ENCODE peak calls at places on chromosomes 12 and 14, in seven cellular contexts. I is adrenal gland, K is SK-N-SH, G is epithelial cell of esophagus, V is transverse colon, N is astrocyte of the cerebellum, R is AG04450. J is an unnamed sample.

GRCh38 chr12:113136128-113136989 is 798 bp upstream of the RASAL1 start:
- DNase-seq in I (peak), N (no peak), V (peak), G (no peak), R (no peak), K (peak), J (no peak)

GRCh38 chr12:29004066-29004935 is 144.8 kb upstream of the FAR2 start:
- DNase-seq in R (no peak), I (no peak), N (no peak), V (no peak), K (no peak), G (no peak), J (no peak)

GRCh38 chr12:116551952-116552749 is 7.0 kb upstream of the MAP1LC3B2 start:
- DNase-seq in V (no peak), R (no peak), N (no peak), I (no peak), G (peak), K (no peak), J (no peak)

GRCh38 chr12:6416596-6416995 is 28.2 kb upstream of the CD27 start:
- DNase-seq in G (no peak), I (no peak), R (no peak), K (no peak), N (no peak), V (no peak), J (no peak)

GRCh38 chr12:103969391-103969790 is 3.7 kb downstream of the TDG start:
- DNase-seq in N (no peak), R (no peak), V (no peak), K (no peak), G (peak), I (no peak), J (no peak)

GRCh38 chr12:15712160-15712559 is 77.0 kb downstream of the EPS8 start:
- DNase-seq in I (no peak), G (no peak), K (no peak), R (no peak), N (no peak), V (no peak), J (no peak)

GRCh38 chr12:132163041-132163910 is 19.0 kb downstream of the NOC4L start:
- DNase-seq in N (no peak), G (no peak), I (no peak), R (no peak), K (no peak), V (no peak), J (no peak)

GRCh38 chr14:102776761-102777710 is at the start of gene TRAF3:
- DNase-seq in N (peak), R (no peak), K (peak), G (peak), I (peak), V (peak), J (no peak)

GRCh38 chr14:82447586-82447985 is 913.9 kb upstream of the SEL1L start:
- DNase-seq in N (no peak), R (no peak), I (no peak), G (no peak), K (no peak), V (no peak), J (no peak)

GRCh38 chr14:78253986-78254385 is 83.8 kb downstream of the NRXN3 start:
- DNase-seq in N (peak), I (no peak), V (no peak), K (no peak), R (no peak), G (peak), J (no peak)

GRCh38 chr12:1760566-1761382 is 59.6 kb upstream of the LRTM2 start:
- DNase-seq in V (no peak), I (no peak), R (no peak), G (peak), K (no peak), N (no peak), J (no peak)

GRCh38 chr12:41473441-41473840 is 285.3 kb downstream of the PDZRN4 start:
- DNase-seq in K (no peak), N (no peak), G (no peak), V (no peak), R (no peak), I (no peak), J (no peak)

GRCh38 chr14:39015360-39015961 is 87.6 kb downstream of the SEC23A start:
- DNase-seq in R (no peak), K (peak), V (peak), I (peak), N (peak), G (peak), J (peak)

GRCh38 chr14:102779574-102780315 is 2.5 kb downstream of the TRAF3 start:
- DNase-seq in R (no peak), V (no peak), I (no peak), N (no peak), K (no peak), G (peak), J (no peak)

GRCh38 chr12:96465896-96466295 is 23.5 kb upstream of the CFAP54 start:
- DNase-seq in V (no peak), N (no peak), G (no peak), I (no peak), K (no peak), R (no peak), J (no peak)

GRCh38 chr12:101698782-101699347 is 1.4 kb downstream of the CHPT1 start:
- DNase-seq in I (no peak), K (peak), N (no peak), G (no peak), R (no peak), V (no peak), J (no peak)

GRCh38 chr12:64780531-64781373 is 21.5 kb upstream of the GNS start:
- DNase-seq in R (no peak), G (peak), I (peak), N (no peak), K (peak), V (peak), J (no peak)

GRCh38 chr12:5487971-5488955 is 56.4 kb downstream of the NTF3 start:
- DNase-seq in R (peak), K (no peak), G (no peak), N (peak), V (no peak), I (peak), J (no peak)

GRCh38 chr12:71708658-71709057 is 22.8 kb downstream of the TMEM19 start:
- DNase-seq in I (no peak), V (no peak), R (no peak), G (peak), K (no peak), N (no peak), J (no peak)

GRCh38 chr12:111706145-111706544 is 20.3 kb downstream of the ACAD10 start:
- DNase-seq in I (no peak), G (no peak), V (no peak), N (no peak), R (no peak), K (no peak), J (no peak)

GRCh38 chr12:51417826-51418225 is 6.8 kb upstream of the SLC4A8 start:
- DNase-seq in K (no peak), I (no peak), G (no peak), N (no peak), R (no peak), V (no peak), J (no peak)

GRCh38 chr12:51424094-51424661 is 453 bp upstream of the SLC4A8 start:
- DNase-seq in N (no peak), I (no peak), K (no peak), G (no peak), R (no peak), V (no peak), J (no peak)

GRCh38 chr12:51415931-51416330 is 8.7 kb upstream of the SLC4A8 start:
- DNase-seq in K (no peak), I (no peak), V (no peak), G (peak), N (no peak), R (no peak), J (no peak)

GRCh38 chr12:51421266-51421884 is 3.3 kb upstream of the SLC4A8 start:
- DNase-seq in I (peak), R (peak), N (peak), K (peak), G (peak), V (peak), J (peak)

DNA sequence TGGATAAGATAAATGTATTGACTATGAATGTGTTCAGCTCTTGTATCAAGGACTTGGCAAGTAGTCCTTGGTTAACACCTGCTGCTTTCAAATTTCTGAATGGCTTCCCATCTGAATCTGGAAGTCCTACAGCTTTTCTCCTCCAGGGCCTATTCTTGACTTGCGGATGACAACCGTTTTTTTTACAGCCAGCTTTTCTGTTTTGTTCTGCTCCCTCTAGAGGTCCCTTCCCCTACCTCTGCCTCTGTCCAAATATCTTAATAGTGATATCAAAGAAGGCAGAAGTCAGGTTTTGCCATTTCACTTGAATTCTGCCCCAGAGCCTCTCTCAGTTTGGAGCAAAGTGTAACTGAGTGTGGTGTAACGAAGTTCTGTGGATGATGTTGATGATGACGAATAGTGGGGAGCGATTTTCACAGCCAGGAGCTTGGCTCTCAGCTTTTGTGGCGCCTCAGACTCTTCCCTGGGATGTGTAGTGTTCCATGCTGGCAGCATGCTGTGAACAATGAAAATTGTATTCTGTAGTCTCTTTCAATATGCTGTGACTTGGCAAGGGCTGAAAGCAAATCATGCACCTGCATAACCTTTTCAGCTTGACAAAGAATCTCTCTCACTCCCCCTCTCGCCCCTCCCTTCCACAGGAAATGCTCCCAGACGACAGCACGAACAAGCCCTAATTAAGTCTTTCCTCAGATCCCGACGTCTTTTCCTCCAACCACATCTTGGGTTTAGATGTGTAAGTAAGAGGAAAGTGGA is 5.0 kb upstream of the SLC4A8 start:
- DNase-seq in G (peak), I (no peak), K (no peak), V (no peak), R (no peak), N (no peak), J (no peak)
- TF ChIP-seq CTCF in G (peak), I (no peak), K (no peak), V (no peak), R (peak), N (peak), J (no peak)

GRCh38 chr12:105219261-105220018 is 16.5 kb downstream of the APPL2 start:
- DNase-seq in I (no peak), R (no peak), V (no peak), G (no peak), K (no peak), N (no peak), J (no peak)

GRCh38 chr12:105220929-105221290 is 15.1 kb downstream of the APPL2 start:
- DNase-seq in K (no peak), N (no peak), R (no peak), V (no peak), I (no peak), G (peak), J (no peak)

GRCh38 chr12:105221588-105222325 is 14.2 kb downstream of the APPL2 start:
- DNase-seq in I (no peak), N (no peak), R (no peak), V (no peak), G (no peak), K (no peak), J (no peak)

GRCh38 chr12:105220150-105220928 is 15.6 kb downstream of the APPL2 start:
- DNase-seq in K (no peak), R (no peak), V (no peak), N (no peak), I (no peak), G (no peak), J (no peak)

GRCh38 chr12:105218434-105218833 is 17.5 kb downstream of the APPL2 start:
- DNase-seq in R (no peak), G (no peak), N (no peak), K (no peak), I (no peak), V (no peak), J (no peak)
- TF ChIP-seq CTCF in R (no peak), G (no peak), N (no peak), K (no peak), I (no peak), V (no peak), J (no peak)

GRCh38 chr14:22837059-22837749 is 819 bp downstream of the MMP14 start:
- DNase-seq in N (no peak), K (peak), V (peak), I (peak), G (peak), R (no peak), J (no peak)
- TF ChIP-seq CTCF in N (no peak), K (peak), V (no peak), I (no peak), G (no peak), R (peak), J (no peak)

GRCh38 chr12:92146865-92147264 is 1.2 kb upstream of the BTG1 start:
- DNase-seq in G (no peak), K (peak), R (no peak), I (no peak), N (no peak), V (no peak), J (no peak)
- TF ChIP-seq CTCF in G (no peak), K (no peak), R (no peak), I (no peak), N (no peak), V (no peak), J (no peak)

GRCh38 chr14:52148371-52148770 is 79.5 kb upstream of the NID2 start:
- DNase-seq in G (no peak), K (no peak), R (no peak), V (no peak), N (no peak), I (no peak), J (no peak)

GRCh38 chr14:52150162-52150561 is 81.3 kb upstream of the NID2 start:
- DNase-seq in I (no peak), G (no peak), K (no peak), R (no peak), N (no peak), V (no peak), J (no peak)

GRCh38 chr14:52142504-52142903 is 73.6 kb upstream of the NID2 start:
- DNase-seq in V (no peak), R (no peak), I (no peak), G (no peak), N (no peak), K (no peak), J (no peak)

DNA sequence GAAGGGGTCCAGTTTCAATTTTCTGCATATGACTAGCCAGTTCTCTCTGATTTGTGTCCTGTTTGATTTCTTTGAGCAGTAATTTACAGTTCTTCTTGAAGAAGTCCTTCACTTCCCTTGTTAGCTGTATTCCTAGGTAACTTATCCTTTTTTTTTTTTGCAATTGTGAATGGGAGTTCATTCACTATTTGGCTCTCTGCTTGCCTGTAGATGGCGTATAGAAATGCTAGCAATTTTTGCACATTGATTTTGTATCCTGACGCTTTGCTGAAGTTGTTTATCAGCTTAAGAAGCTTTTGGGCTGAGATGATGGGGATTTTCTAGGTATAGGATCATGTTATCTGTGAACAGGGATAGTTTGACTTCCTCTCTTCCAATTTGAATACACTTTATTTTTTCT is 77.6 kb upstream of the NID2 start:
- DNase-seq in I (no peak), V (no peak), G (no peak), R (no peak), K (no peak), N (no peak), J (no peak)
- TF ChIP-seq CTCF in I (no peak), V (no peak), G (no peak), R (peak), K (peak), N (no peak), J (peak)

GRCh38 chr12:20220339-20220738 is 148.0 kb upstream of the PDE3A start:
- DNase-seq in K (no peak), N (peak), I (no peak), G (peak), V (no peak), R (no peak), J (no peak)
- TF ChIP-seq CTCF in K (peak), N (peak), I (peak), G (peak), V (no peak), R (peak), J (peak)

GRCh38 chr14:57066887-57067513 is 201.7 kb downstream of the EXOC5 start:
- DNase-seq in K (peak), N (no peak), I (peak), V (peak), R (no peak), G (peak), J (no peak)
- TF ChIP-seq CTCF in K (peak), N (peak), I (peak), V (peak), R (peak), G (peak), J (peak)

DNA sequence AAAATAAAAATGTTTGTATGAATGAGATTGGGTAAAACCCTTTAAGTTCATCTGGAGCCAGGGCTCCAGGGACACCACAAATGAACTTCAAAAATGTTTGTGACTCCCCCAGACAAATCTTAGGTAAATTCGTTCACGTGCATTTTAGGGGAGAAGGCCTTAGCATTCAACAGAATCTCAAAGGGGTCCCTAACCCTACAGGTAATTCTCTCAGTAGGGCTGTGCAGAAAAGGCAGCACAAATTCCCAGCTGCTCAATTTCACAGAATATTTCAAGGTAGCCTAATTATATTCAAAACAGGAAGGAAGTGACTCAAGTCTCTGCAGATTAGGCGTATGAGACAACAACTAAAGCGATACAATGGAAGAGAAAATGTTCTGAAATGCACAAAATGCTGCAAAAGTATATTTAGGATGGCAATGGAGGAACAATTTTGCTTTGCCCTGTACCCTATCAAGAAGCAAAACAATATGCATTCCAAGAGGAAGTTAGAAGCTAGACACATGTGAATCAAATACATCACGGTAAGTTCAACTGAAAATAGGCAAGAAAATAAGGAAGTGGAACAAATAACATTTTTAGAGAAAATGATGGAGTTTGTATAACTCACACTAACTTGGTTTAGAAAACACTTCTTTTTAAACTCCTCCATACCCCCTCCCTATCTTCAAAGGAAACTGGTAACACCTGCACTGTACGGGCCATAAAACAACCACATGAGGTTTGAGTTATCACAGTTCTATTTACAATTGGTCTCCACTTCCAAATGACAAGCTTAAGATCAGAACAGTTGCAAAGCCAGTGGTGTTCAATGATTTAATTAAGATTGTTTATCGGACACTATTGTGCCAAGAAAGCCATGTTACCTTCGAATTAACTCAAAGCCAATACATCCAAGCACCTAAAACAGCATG is 1.6 kb downstream of the GIT2 start:
- DNase-seq in N (no peak), G (peak), I (no peak), V (no peak), K (no peak), R (no peak), J (no peak)
- TF ChIP-seq CTCF in N (no peak), G (no peak), I (no peak), V (no peak), K (no peak), R (no peak), J (no peak)

GRCh38 chr12:82378997-82379396 is 20.7 kb downstream of the METTL25 start:
- DNase-seq in G (no peak), I (no peak), N (no peak), R (no peak), V (no peak), K (no peak), J (no peak)

DNA sequence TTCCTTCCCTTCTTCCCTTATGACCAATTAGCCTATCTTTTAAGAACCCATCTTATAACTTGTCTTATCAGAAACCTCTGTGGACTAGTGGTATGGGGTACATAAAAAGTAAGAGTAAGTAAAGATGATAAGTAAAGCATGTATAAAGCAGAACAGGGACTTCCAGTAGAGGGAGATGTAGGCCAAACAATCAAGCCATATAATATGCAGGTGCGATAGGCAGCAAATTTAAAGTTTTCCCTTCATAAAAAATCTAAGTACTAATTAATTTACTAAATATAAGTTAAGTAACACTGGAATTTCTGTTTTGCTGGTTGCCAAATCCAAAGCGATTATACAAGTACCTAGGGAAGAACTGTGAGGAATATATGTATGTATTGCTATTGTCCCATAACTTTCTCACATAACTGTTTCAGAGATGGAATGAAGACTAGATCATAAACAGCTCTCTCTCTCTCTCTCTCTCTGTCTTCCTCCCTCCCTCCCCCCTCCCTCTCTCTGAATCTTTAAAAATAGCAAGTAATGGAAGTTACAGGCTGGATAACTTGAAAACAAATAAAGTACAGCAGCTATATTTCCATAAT is 25.7 kb downstream of the METTL25 start:
- DNase-seq in N (peak), G (peak), I (no peak), R (no peak), V (no peak), K (no peak), J (no peak)
- TF ChIP-seq CTCF in N (peak), G (peak), I (peak), R (peak), V (no peak), K (peak), J (peak)

GRCh38 chr14:92596328-92596943 is 82.9 kb downstream of the RIN3 start:
- DNase-seq in I (no peak), V (no peak), R (no peak), G (no peak), K (no peak), N (no peak), J (no peak)
- TF ChIP-seq CTCF in I (no peak), V (no peak), R (peak), G (no peak), K (no peak), N (no peak), J (no peak)

J was measured in AG09309.